ENCODE peak calls at places on chromosomes 2 and 18, in four cellular contexts. One of them, this sample, is unnamed.

GRCh38 chr2:143263045-143263625 is 133.9 kb downstream of the ARHGAP15 start:
- DNase-seq in DND-41: no peak
- DNase-seq in CD8-positive, alpha-beta memory T cell: no peak
- DNase-seq in ovary: no peak
- DNase-seq in this sample: no peak

GRCh38 chr18:21678897-21679296 is 25.7 kb downstream of the ABHD3 start:
- DNase-seq in DND-41: no peak
- DNase-seq in CD8-positive, alpha-beta memory T cell: no peak
- DNase-seq in ovary: no peak
- DNase-seq in this sample: no peak

GRCh38 chr2:216372761-216373291 is 543 bp upstream of the MARCHF4 start:
- DNase-seq in DND-41: no peak
- DNase-seq in CD8-positive, alpha-beta memory T cell: no peak
- DNase-seq in ovary: no peak
- DNase-seq in this sample: no peak

GRCh38 chr2:216474925-216475670 is 23.5 kb upstream of the RPL37A start:
- DNase-seq in DND-41: peak; percentile 50
- DNase-seq in CD8-positive, alpha-beta memory T cell: no peak
- DNase-seq in ovary: no peak
- DNase-seq in this sample: no peak

GRCh38 chr2:175567435-175568061 is 386.0 kb upstream of the ATP5MC3 start:
- DNase-seq in DND-41: peak; percentile 12
- DNase-seq in CD8-positive, alpha-beta memory T cell: no peak
- DNase-seq in ovary: no peak
- DNase-seq in this sample: no peak

GRCh38 chr2:150517951-150518680 is 30.6 kb upstream of the RND3 start:
- DNase-seq in DND-41: no peak
- DNase-seq in CD8-positive, alpha-beta memory T cell: no peak
- DNase-seq in ovary: no peak
- DNase-seq in this sample: no peak

GRCh38 chr2:101570121-101570520 is 95.2 kb upstream of the RFX8 start:
- DNase-seq in DND-41: no peak
- DNase-seq in CD8-positive, alpha-beta memory T cell: no peak
- DNase-seq in ovary: no peak
- DNase-seq in this sample: no peak

GRCh38 chr2:175817200-175817599 is 184.9 kb downstream of the LNPK start:
- DNase-seq in DND-41: no peak
- DNase-seq in CD8-positive, alpha-beta memory T cell: no peak
- DNase-seq in ovary: no peak
- DNase-seq in this sample: no peak

GRCh38 chr2:12417811-12418210 is 298.9 kb upstream of the TRIB2 start:
- DNase-seq in DND-41: no peak
- DNase-seq in CD8-positive, alpha-beta memory T cell: no peak
- DNase-seq in ovary: no peak
- DNase-seq in this sample: no peak

GRCh38 chr2:201955702-201956141 is 77.9 kb upstream of the FZD7 start:
- DNase-seq in DND-41: no peak
- DNase-seq in CD8-positive, alpha-beta memory T cell: no peak
- DNase-seq in ovary: peak; percentile 44
- DNase-seq in this sample: peak; percentile 33

GRCh38 chr2:96863575-96864342 is 5.9 kb upstream of the ANKRD39 start:
- DNase-seq in DND-41: no peak
- DNase-seq in CD8-positive, alpha-beta memory T cell: no peak
- DNase-seq in ovary: no peak
- DNase-seq in this sample: peak; percentile 61

GRCh38 chr2:194556639-194557038 is 1100.4 kb upstream of the SLC39A10 start:
- DNase-seq in DND-41: no peak
- DNase-seq in CD8-positive, alpha-beta memory T cell: no peak
- DNase-seq in ovary: no peak
- DNase-seq in this sample: no peak

GRCh38 chr2:27133905-27134780 is at the start of gene PREB:
- DNase-seq in DND-41: peak; percentile 97
- DNase-seq in CD8-positive, alpha-beta memory T cell: peak; percentile 98
- DNase-seq in ovary: peak; percentile 99
- DNase-seq in this sample: peak; percentile 100

GRCh38 chr2:28300489-28300888 is 92.2 kb upstream of the FOSL2 start:
- DNase-seq in DND-41: no peak
- DNase-seq in CD8-positive, alpha-beta memory T cell: no peak
- DNase-seq in ovary: no peak
- DNase-seq in this sample: no peak

GRCh38 chr2:165070089-165070488 is 114.8 kb upstream of the SLC38A11 start:
- DNase-seq in DND-41: no peak
- DNase-seq in CD8-positive, alpha-beta memory T cell: no peak
- DNase-seq in ovary: no peak
- DNase-seq in this sample: no peak

GRCh38 chr2:161438598-161438997 is 22.5 kb downstream of the TBR1 start:
- DNase-seq in DND-41: no peak
- DNase-seq in CD8-positive, alpha-beta memory T cell: no peak
- DNase-seq in ovary: no peak
- DNase-seq in this sample: no peak

GRCh38 chr2:179355881-179356280 is 91.2 kb upstream of the SESTD1 start:
- DNase-seq in DND-41: no peak
- DNase-seq in CD8-positive, alpha-beta memory T cell: no peak
- DNase-seq in ovary: no peak
- DNase-seq in this sample: no peak

GRCh38 chr18:10032331-10032979 is 118.6 kb downstream of the VAPA start:
- DNase-seq in DND-41: no peak
- DNase-seq in CD8-positive, alpha-beta memory T cell: no peak
- DNase-seq in ovary: peak; percentile 58
- DNase-seq in this sample: no peak

GRCh38 chr2:201942525-201942924 is 91.1 kb upstream of the FZD7 start:
- DNase-seq in DND-41: no peak
- DNase-seq in CD8-positive, alpha-beta memory T cell: no peak
- DNase-seq in ovary: no peak
- DNase-seq in this sample: no peak

GRCh38 chr2:238053195-238053776 is 7.5 kb upstream of the SCLY start:
- DNase-seq in DND-41: no peak
- DNase-seq in CD8-positive, alpha-beta memory T cell: no peak
- DNase-seq in ovary: no peak
- DNase-seq in this sample: no peak

GRCh38 chr2:238389985-238390682 is 36.6 kb upstream of the ASB1 start:
- DNase-seq in DND-41: no peak
- DNase-seq in CD8-positive, alpha-beta memory T cell: no peak
- DNase-seq in ovary: no peak
- DNase-seq in this sample: no peak

GRCh38 chr2:231926180-231926741 is at the start of gene NPPC:
- DNase-seq in DND-41: peak; percentile 81
- DNase-seq in CD8-positive, alpha-beta memory T cell: no peak
- DNase-seq in ovary: peak; percentile 77
- DNase-seq in this sample: peak; percentile 83

GRCh38 chr2:2889646-2890045 is 488.0 kb downstream of the EIPR1 start:
- DNase-seq in DND-41: no peak
- DNase-seq in CD8-positive, alpha-beta memory T cell: no peak
- DNase-seq in ovary: no peak
- DNase-seq in this sample: no peak

GRCh38 chr2:218517434-218518206 is 50.5 kb downstream of the USP37 start:
- DNase-seq in DND-41: no peak
- DNase-seq in CD8-positive, alpha-beta memory T cell: no peak
- DNase-seq in ovary: no peak
- DNase-seq in this sample: no peak

GRCh38 chr2:174021056-174021656 is 56.0 kb upstream of the SP3 start:
- DNase-seq in DND-41: no peak
- DNase-seq in CD8-positive, alpha-beta memory T cell: no peak
- DNase-seq in ovary: no peak
- DNase-seq in this sample: no peak

GRCh38 chr2:144595279-144595678 is 75.4 kb upstream of the ZEB2 start:
- DNase-seq in DND-41: no peak
- DNase-seq in CD8-positive, alpha-beta memory T cell: no peak
- DNase-seq in ovary: no peak
- DNase-seq in this sample: no peak

GRCh38 chr2:196435189-196435588 is 204.3 kb upstream of the CCDC150 start:
- DNase-seq in DND-41: no peak
- DNase-seq in CD8-positive, alpha-beta memory T cell: no peak
- DNase-seq in ovary: no peak
- DNase-seq in this sample: no peak

GRCh38 chr2:194819367-194819766 is 837.7 kb upstream of the SLC39A10 start:
- DNase-seq in DND-41: no peak
- DNase-seq in CD8-positive, alpha-beta memory T cell: no peak
- DNase-seq in ovary: no peak
- DNase-seq in this sample: no peak

GRCh38 chr18:33916200-33916599 is 308.5 kb downstream of the NOL4 start:
- DNase-seq in DND-41: no peak
- DNase-seq in CD8-positive, alpha-beta memory T cell: no peak
- DNase-seq in ovary: no peak
- DNase-seq in this sample: no peak
- H3K27ac ChIP-seq in DND-41: no peak overlapping the region
- H3K27ac ChIP-seq in CD8-positive, alpha-beta memory T cell: no peak overlapping the region
- H3K27ac ChIP-seq in ovary: no peak overlapping the region
- H3K27ac ChIP-seq in this sample: no peak overlapping the region

DNA sequence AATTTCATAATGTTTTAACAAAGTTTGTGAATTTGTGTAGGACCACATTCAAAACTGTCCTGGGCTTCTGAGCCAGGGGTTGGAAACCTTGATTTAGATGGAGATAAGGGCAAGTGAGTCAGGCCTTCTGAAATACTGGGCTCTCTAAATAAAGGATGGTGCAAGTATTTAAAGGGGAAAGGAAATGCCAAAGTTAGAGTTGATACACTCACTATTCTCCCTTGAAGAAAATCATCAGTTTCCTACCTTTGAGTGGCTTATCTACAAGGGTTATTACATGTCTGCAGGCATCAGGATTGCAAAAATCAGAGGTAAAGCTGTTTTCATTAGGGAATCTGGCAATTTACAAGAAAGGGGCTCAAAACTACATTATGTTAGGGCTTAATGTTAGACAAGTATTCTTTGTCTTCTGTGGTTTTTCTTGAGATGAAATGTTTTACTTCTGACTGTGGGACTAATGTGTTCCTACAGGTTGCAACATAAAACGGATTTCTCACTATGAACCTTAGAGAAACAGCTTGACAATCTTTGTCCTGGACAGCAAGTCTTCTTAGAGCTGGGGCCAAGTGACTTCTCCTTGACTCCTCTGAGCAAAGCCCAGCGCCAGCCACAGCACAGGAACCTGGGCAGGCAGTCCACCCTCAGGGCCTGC is 31.1 kb downstream of the RNU4ATAC start:
- DNase-seq in DND-41: no peak
- DNase-seq in CD8-positive, alpha-beta memory T cell: no peak
- DNase-seq in ovary: no peak
- DNase-seq in this sample: peak; percentile 25
- H3K4me1 ChIP-seq in DND-41: no peaks in the 10 kb centered on the region
- H3K4me1 ChIP-seq in CD8-positive, alpha-beta memory T cell: no peaks in the 10 kb centered on the region
- H3K4me1 ChIP-seq in ovary: peaks cover 2% of the 10 kb centered on the region
- H3K4me1 ChIP-seq in this sample: peaks cover 22% of the 10 kb centered on the region

GRCh38 chr18:38450876-38451275 is 885.3 kb upstream of the CELF4 start:
- DNase-seq in DND-41: no peak
- DNase-seq in CD8-positive, alpha-beta memory T cell: no peak
- DNase-seq in ovary: no peak
- DNase-seq in this sample: no peak
- H3K27ac ChIP-seq in DND-41: no peak overlapping the region
- H3K27ac ChIP-seq in CD8-positive, alpha-beta memory T cell: no peak overlapping the region
- H3K27ac ChIP-seq in ovary: no peak overlapping the region
- H3K27ac ChIP-seq in this sample: no peak overlapping the region

GRCh38 chr2:7015007-7015950 is 98.1 kb downstream of the RNF144A start:
- DNase-seq in DND-41: no peak
- DNase-seq in CD8-positive, alpha-beta memory T cell: no peak
- DNase-seq in ovary: no peak
- DNase-seq in this sample: no peak

GRCh38 chr2:7017621-7018260 is 100.5 kb downstream of the RNF144A start:
- DNase-seq in DND-41: no peak
- DNase-seq in CD8-positive, alpha-beta memory T cell: no peak
- DNase-seq in ovary: no peak
- DNase-seq in this sample: no peak

GRCh38 chr2:7016884-7017283 is 99.7 kb downstream of the RNF144A start:
- DNase-seq in DND-41: no peak
- DNase-seq in CD8-positive, alpha-beta memory T cell: no peak
- DNase-seq in ovary: no peak
- DNase-seq in this sample: no peak

GRCh38 chr2:7014201-7014640 is 97.0 kb downstream of the RNF144A start:
- DNase-seq in DND-41: peak; percentile 43
- DNase-seq in CD8-positive, alpha-beta memory T cell: no peak
- DNase-seq in ovary: no peak
- DNase-seq in this sample: no peak

GRCh38 chr2:7016120-7016519 is 98.9 kb downstream of the RNF144A start:
- DNase-seq in DND-41: no peak
- DNase-seq in CD8-positive, alpha-beta memory T cell: no peak
- DNase-seq in ovary: no peak
- DNase-seq in this sample: no peak
- H3K4me1 ChIP-seq in DND-41: no peaks in the 10 kb centered on the region
- H3K4me1 ChIP-seq in CD8-positive, alpha-beta memory T cell: peaks cover 8% of the 10 kb centered on the region
- H3K4me1 ChIP-seq in ovary: peaks cover 17% of the 10 kb centered on the region
- H3K4me1 ChIP-seq in this sample: peaks cover 18% of the 10 kb centered on the region

DNA sequence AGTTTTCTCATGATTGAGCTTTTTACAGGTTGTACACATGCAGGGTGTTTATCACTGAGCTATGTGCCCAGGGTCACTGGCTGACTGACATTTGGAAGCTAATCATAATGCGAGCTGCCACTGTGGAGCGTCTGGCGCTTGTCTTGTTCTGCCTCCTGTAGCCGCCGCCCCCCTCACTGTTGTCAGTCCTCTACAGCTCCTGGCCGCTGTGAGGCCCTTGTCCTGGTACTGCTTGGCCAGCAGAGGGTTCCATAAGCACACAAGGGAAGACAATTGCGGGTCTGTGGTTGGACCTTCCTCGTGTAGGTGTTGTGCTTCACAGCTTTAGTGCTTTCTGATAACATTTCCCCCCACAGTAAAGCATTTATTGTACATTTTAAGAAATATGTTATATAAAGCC is 105.6 kb upstream of the LDLRAD4 start:
- DNase-seq in DND-41: peak; percentile 27
- DNase-seq in CD8-positive, alpha-beta memory T cell: no peak
- DNase-seq in ovary: no peak
- DNase-seq in this sample: peak; percentile 88
- H3K27ac ChIP-seq in DND-41: no peak overlapping the region
- H3K27ac ChIP-seq in CD8-positive, alpha-beta memory T cell: no peak overlapping the region
- H3K27ac ChIP-seq in ovary: no peak overlapping the region
- H3K27ac ChIP-seq in this sample: no peak overlapping the region

DNA sequence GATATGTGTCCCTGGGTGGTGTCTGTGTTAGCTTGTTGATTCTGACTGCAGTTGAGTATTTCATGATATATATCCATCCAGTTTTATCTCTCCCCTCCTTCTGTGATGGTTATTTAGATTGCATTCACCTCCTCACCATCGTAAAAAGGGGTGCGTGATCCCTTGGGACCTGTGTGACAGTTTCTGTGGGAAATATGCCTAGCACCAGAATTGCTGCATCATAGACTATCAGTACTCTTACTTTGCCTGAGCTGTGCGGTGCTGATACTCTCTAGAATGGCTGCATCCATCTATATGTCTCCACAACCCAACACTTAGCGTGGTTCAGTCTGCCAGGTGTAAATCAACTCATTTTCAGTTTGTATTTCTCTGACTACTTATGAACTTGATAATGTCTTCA is 34.3 kb downstream of the PKP4 start:
- DNase-seq in DND-41: no peak
- DNase-seq in CD8-positive, alpha-beta memory T cell: no peak
- DNase-seq in ovary: no peak
- DNase-seq in this sample: no peak
- H3K4me1 ChIP-seq in DND-41: no peaks in the 10 kb centered on the region
- H3K4me1 ChIP-seq in CD8-positive, alpha-beta memory T cell: no peaks in the 10 kb centered on the region
- H3K4me1 ChIP-seq in ovary: peaks cover 11% of the 10 kb centered on the region
- H3K4me1 ChIP-seq in this sample: peaks cover 8% of the 10 kb centered on the region

This sample was measured in right cardiac atrium.